ENCODE peak calls at places on chromosome 9, in ten cellular contexts. One of them, this sample, is unnamed.

GRCh38 chr9:114804504-114804903 is 1.3 kb downstream of the TNFSF15 start:
- DNase-seq in fibroblast of mammary gland: peak
- DNase-seq in psoas muscle: no peak
- DNase-seq in pancreas: peak
- DNase-seq in AG04450: peak
- DNase-seq in PC-3: peak
- DNase-seq in heart left ventricle: no peak
- DNase-seq in tibial artery: no peak
- DNase-seq in CD8-positive, alpha-beta T cell: no peak
- DNase-seq in astrocyte of the cerebellum: peak
- DNase-seq in this sample: peak

GRCh38 chr9:29514336-29514735 is 1941.1 kb upstream of the C9orf72 start:
- DNase-seq in PC-3: no peak
- DNase-seq in AG04450: no peak
- DNase-seq in astrocyte of the cerebellum: no peak
- DNase-seq in pancreas: no peak
- DNase-seq in psoas muscle: peak
- DNase-seq in heart left ventricle: no peak
- DNase-seq in fibroblast of mammary gland: peak
- DNase-seq in CD8-positive, alpha-beta T cell: no peak
- DNase-seq in tibial artery: no peak
- DNase-seq in this sample: peak

GRCh38 chr9:2725929-2726328 is 8.6 kb downstream of the KCNV2 start:
- DNase-seq in fibroblast of mammary gland: peak
- DNase-seq in CD8-positive, alpha-beta T cell: no peak
- DNase-seq in pancreas: no peak
- DNase-seq in tibial artery: no peak
- DNase-seq in AG04450: no peak
- DNase-seq in psoas muscle: no peak
- DNase-seq in heart left ventricle: no peak
- DNase-seq in PC-3: no peak
- DNase-seq in astrocyte of the cerebellum: no peak
- DNase-seq in this sample: no peak

GRCh38 chr9:9924369-9924768 is 688.4 kb downstream of the PTPRD start:
- DNase-seq in fibroblast of mammary gland: peak
- DNase-seq in CD8-positive, alpha-beta T cell: no peak
- DNase-seq in astrocyte of the cerebellum: no peak
- DNase-seq in AG04450: no peak
- DNase-seq in heart left ventricle: no peak
- DNase-seq in tibial artery: no peak
- DNase-seq in psoas muscle: no peak
- DNase-seq in pancreas: no peak
- DNase-seq in PC-3: no peak
- DNase-seq in this sample: no peak

GRCh38 chr9:104118916-104119315 is 24.8 kb downstream of the SMC2 start:
- DNase-seq in fibroblast of mammary gland: no peak
- DNase-seq in PC-3: no peak
- DNase-seq in AG04450: no peak
- DNase-seq in heart left ventricle: no peak
- DNase-seq in psoas muscle: no peak
- DNase-seq in CD8-positive, alpha-beta T cell: no peak
- DNase-seq in tibial artery: no peak
- DNase-seq in pancreas: no peak
- DNase-seq in astrocyte of the cerebellum: no peak
- DNase-seq in this sample: no peak

GRCh38 chr9:128244443-128245226 is 31.2 kb downstream of the GOLGA2 start:
- DNase-seq in tibial artery: peak
- DNase-seq in heart left ventricle: peak
- DNase-seq in AG04450: peak
- DNase-seq in PC-3: no peak
- DNase-seq in psoas muscle: peak
- DNase-seq in pancreas: no peak
- DNase-seq in fibroblast of mammary gland: peak
- DNase-seq in CD8-positive, alpha-beta T cell: no peak
- DNase-seq in astrocyte of the cerebellum: peak
- DNase-seq in this sample: no peak

GRCh38 chr9:101449071-101449721 is 13.6 kb upstream of the ALDOB start:
- DNase-seq in pancreas: peak
- DNase-seq in tibial artery: peak
- DNase-seq in CD8-positive, alpha-beta T cell: peak
- DNase-seq in AG04450: no peak
- DNase-seq in fibroblast of mammary gland: peak
- DNase-seq in psoas muscle: peak
- DNase-seq in heart left ventricle: peak
- DNase-seq in astrocyte of the cerebellum: peak
- DNase-seq in PC-3: peak
- DNase-seq in this sample: peak

GRCh38 chr9:133711428-133712220 is 26.5 kb downstream of the SARDH start:
- DNase-seq in CD8-positive, alpha-beta T cell: no peak
- DNase-seq in psoas muscle: no peak
- DNase-seq in PC-3: no peak
- DNase-seq in tibial artery: no peak
- DNase-seq in AG04450: peak
- DNase-seq in fibroblast of mammary gland: peak
- DNase-seq in heart left ventricle: no peak
- DNase-seq in astrocyte of the cerebellum: no peak
- DNase-seq in pancreas: no peak
- DNase-seq in this sample: peak

GRCh38 chr9:13173553-13173952 is 105.9 kb downstream of the MPDZ start:
- DNase-seq in psoas muscle: no peak
- DNase-seq in pancreas: no peak
- DNase-seq in AG04450: no peak
- DNase-seq in fibroblast of mammary gland: no peak
- DNase-seq in tibial artery: no peak
- DNase-seq in astrocyte of the cerebellum: no peak
- DNase-seq in heart left ventricle: no peak
- DNase-seq in CD8-positive, alpha-beta T cell: no peak
- DNase-seq in PC-3: no peak
- DNase-seq in this sample: no peak

GRCh38 chr9:14779566-14780022 is 57.1 kb upstream of the CER1 start:
- DNase-seq in PC-3: no peak
- DNase-seq in heart left ventricle: no peak
- DNase-seq in astrocyte of the cerebellum: no peak
- DNase-seq in tibial artery: no peak
- DNase-seq in psoas muscle: peak
- DNase-seq in pancreas: no peak
- DNase-seq in fibroblast of mammary gland: peak
- DNase-seq in AG04450: no peak
- DNase-seq in CD8-positive, alpha-beta T cell: no peak
- DNase-seq in this sample: no peak

GRCh38 chr9:6106576-6107339 is 91.3 kb upstream of the RANBP6 start:
- DNase-seq in fibroblast of mammary gland: peak
- DNase-seq in tibial artery: no peak
- DNase-seq in pancreas: no peak
- DNase-seq in CD8-positive, alpha-beta T cell: no peak
- DNase-seq in psoas muscle: no peak
- DNase-seq in astrocyte of the cerebellum: no peak
- DNase-seq in PC-3: peak
- DNase-seq in heart left ventricle: peak
- DNase-seq in AG04450: no peak
- DNase-seq in this sample: peak

GRCh38 chr9:118961857-118962256 is 407.4 kb downstream of the BRINP1 start:
- DNase-seq in tibial artery: no peak
- DNase-seq in fibroblast of mammary gland: peak
- DNase-seq in AG04450: no peak
- DNase-seq in CD8-positive, alpha-beta T cell: no peak
- DNase-seq in PC-3: no peak
- DNase-seq in psoas muscle: no peak
- DNase-seq in heart left ventricle: no peak
- DNase-seq in astrocyte of the cerebellum: peak
- DNase-seq in pancreas: no peak
- DNase-seq in this sample: peak

DNA sequence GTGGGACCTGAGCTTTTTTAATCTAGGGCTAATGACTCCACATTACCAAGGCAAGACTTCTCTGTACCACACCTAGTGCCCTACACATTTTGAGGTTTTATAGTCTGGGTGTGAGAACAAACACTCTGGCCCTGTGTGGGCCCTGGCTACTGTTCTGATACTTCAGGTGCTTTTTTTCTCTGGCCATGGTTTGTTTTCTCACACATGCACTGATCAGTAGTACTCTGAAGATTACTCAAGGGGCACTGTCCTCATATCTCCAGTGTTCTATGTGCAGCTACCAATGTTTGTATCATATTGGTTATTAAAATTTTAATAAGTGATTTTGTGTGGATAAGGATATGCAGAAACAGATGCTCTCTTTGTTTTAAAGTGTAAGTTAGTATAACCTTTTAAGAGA is 5.9 kb upstream of the C9orf40 start:
- DNase-seq in tibial artery: no peak
- DNase-seq in heart left ventricle: no peak
- DNase-seq in astrocyte of the cerebellum: no peak
- DNase-seq in PC-3: no peak
- DNase-seq in CD8-positive, alpha-beta T cell: no peak
- DNase-seq in pancreas: no peak
- DNase-seq in AG04450: no peak
- DNase-seq in fibroblast of mammary gland: no peak
- DNase-seq in psoas muscle: no peak
- DNase-seq in this sample: no peak
- TF ChIP-seq CTCF in tibial artery: no peak
- TF ChIP-seq CTCF in heart left ventricle: no peak
- TF ChIP-seq CTCF in astrocyte of the cerebellum: no peak
- TF ChIP-seq CTCF in PC-3: no peak
- TF ChIP-seq CTCF in CD8-positive, alpha-beta T cell: no peak
- TF ChIP-seq CTCF in pancreas: no peak
- TF ChIP-seq CTCF in AG04450: no peak
- TF ChIP-seq CTCF in fibroblast of mammary gland: no peak
- TF ChIP-seq CTCF in psoas muscle: no peak
- TF ChIP-seq CTCF in this sample: no peak

GRCh38 chr9:36739538-36740116 is 166.9 kb downstream of the MELK start:
- DNase-seq in psoas muscle: no peak
- DNase-seq in heart left ventricle: no peak
- DNase-seq in tibial artery: no peak
- DNase-seq in fibroblast of mammary gland: no peak
- DNase-seq in astrocyte of the cerebellum: no peak
- DNase-seq in AG04450: no peak
- DNase-seq in pancreas: no peak
- DNase-seq in PC-3: no peak
- DNase-seq in CD8-positive, alpha-beta T cell: no peak
- DNase-seq in this sample: no peak
- H3K4me3 ChIP-seq in psoas muscle: no peak
- H3K4me3 ChIP-seq in heart left ventricle: no peak
- H3K4me3 ChIP-seq in tibial artery: no peak
- H3K4me3 ChIP-seq in fibroblast of mammary gland: no peak
- H3K4me3 ChIP-seq in astrocyte of the cerebellum: no peak
- H3K4me3 ChIP-seq in AG04450: no peak
- H3K4me3 ChIP-seq in pancreas: no peak
- H3K4me3 ChIP-seq in PC-3: no peak
- H3K4me3 ChIP-seq in CD8-positive, alpha-beta T cell: no peak
- H3K4me3 ChIP-seq in this sample: no peak

GRCh38 chr9:75850459-75851200 is 39.8 kb upstream of the PCSK5 start:
- DNase-seq in pancreas: no peak
- DNase-seq in astrocyte of the cerebellum: no peak
- DNase-seq in psoas muscle: no peak
- DNase-seq in AG04450: no peak
- DNase-seq in CD8-positive, alpha-beta T cell: no peak
- DNase-seq in PC-3: no peak
- DNase-seq in heart left ventricle: no peak
- DNase-seq in fibroblast of mammary gland: no peak
- DNase-seq in tibial artery: no peak
- DNase-seq in this sample: peak

GRCh38 chr9:75858497-75859092 is 31.9 kb upstream of the PCSK5 start:
- DNase-seq in AG04450: no peak
- DNase-seq in heart left ventricle: peak
- DNase-seq in psoas muscle: no peak
- DNase-seq in CD8-positive, alpha-beta T cell: no peak
- DNase-seq in fibroblast of mammary gland: no peak
- DNase-seq in pancreas: no peak
- DNase-seq in tibial artery: no peak
- DNase-seq in PC-3: no peak
- DNase-seq in astrocyte of the cerebellum: no peak
- DNase-seq in this sample: no peak

GRCh38 chr9:75852746-75853145 is 37.7 kb upstream of the PCSK5 start:
- DNase-seq in heart left ventricle: no peak
- DNase-seq in tibial artery: no peak
- DNase-seq in PC-3: no peak
- DNase-seq in psoas muscle: no peak
- DNase-seq in fibroblast of mammary gland: no peak
- DNase-seq in AG04450: no peak
- DNase-seq in CD8-positive, alpha-beta T cell: no peak
- DNase-seq in astrocyte of the cerebellum: no peak
- DNase-seq in pancreas: no peak
- DNase-seq in this sample: peak

GRCh38 chr9:75851917-75852316 is 38.6 kb upstream of the PCSK5 start:
- DNase-seq in heart left ventricle: no peak
- DNase-seq in astrocyte of the cerebellum: no peak
- DNase-seq in CD8-positive, alpha-beta T cell: no peak
- DNase-seq in pancreas: no peak
- DNase-seq in PC-3: no peak
- DNase-seq in fibroblast of mammary gland: no peak
- DNase-seq in psoas muscle: no peak
- DNase-seq in AG04450: no peak
- DNase-seq in tibial artery: no peak
- DNase-seq in this sample: no peak

GRCh38 chr9:75855509-75855908 is 35.0 kb upstream of the PCSK5 start:
- DNase-seq in fibroblast of mammary gland: peak
- DNase-seq in CD8-positive, alpha-beta T cell: no peak
- DNase-seq in astrocyte of the cerebellum: peak
- DNase-seq in heart left ventricle: no peak
- DNase-seq in AG04450: no peak
- DNase-seq in pancreas: no peak
- DNase-seq in tibial artery: no peak
- DNase-seq in psoas muscle: no peak
- DNase-seq in PC-3: peak
- DNase-seq in this sample: peak
- TF ChIP-seq CTCF in fibroblast of mammary gland: peak
- TF ChIP-seq CTCF in CD8-positive, alpha-beta T cell: no peak
- TF ChIP-seq CTCF in astrocyte of the cerebellum: peak
- TF ChIP-seq CTCF in heart left ventricle: peak
- TF ChIP-seq CTCF in AG04450: peak
- TF ChIP-seq CTCF in pancreas: no peak
- TF ChIP-seq CTCF in tibial artery: peak
- TF ChIP-seq CTCF in psoas muscle: peak
- TF ChIP-seq CTCF in PC-3: peak
- TF ChIP-seq CTCF in this sample: peak

DNA sequence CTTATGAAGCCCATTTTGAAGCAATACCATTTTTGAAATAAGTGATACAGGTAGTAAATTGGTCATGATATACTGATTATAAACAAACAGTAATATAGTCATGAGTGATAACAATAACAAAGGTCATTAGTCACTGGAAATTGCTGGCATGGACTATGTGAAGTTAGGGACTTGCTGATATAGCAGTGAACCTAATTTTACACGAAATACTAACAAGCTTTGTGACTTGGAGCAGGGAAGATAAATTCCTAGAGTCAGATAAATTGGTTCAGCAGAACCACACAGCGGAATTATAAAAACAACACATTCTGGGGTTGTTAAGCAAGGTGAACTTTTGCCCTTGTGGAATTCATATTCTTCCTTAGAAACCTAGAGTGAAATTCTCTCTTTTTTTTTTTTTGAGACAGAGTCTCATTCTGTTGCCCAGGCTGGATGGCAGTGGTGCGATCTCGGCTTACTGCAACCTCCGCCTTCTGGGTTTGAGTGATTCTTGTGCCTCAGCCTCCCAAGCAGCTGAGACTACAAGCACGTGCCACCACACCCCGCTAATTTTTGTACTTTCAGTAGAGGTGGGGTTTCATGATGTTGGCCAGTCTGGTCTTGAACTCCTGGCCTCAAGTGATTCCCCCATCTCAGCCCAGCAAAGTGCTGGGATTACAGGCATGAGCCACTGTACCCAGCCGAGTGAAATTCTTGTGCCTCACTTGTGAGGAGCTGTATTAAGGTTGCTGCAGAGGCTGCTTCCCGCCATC is 6.0 kb downstream of the UGCG start:
- DNase-seq in AG04450: no peak
- DNase-seq in PC-3: no peak
- DNase-seq in fibroblast of mammary gland: peak
- DNase-seq in heart left ventricle: no peak
- DNase-seq in tibial artery: no peak
- DNase-seq in psoas muscle: no peak
- DNase-seq in pancreas: no peak
- DNase-seq in astrocyte of the cerebellum: peak
- DNase-seq in CD8-positive, alpha-beta T cell: no peak
- DNase-seq in this sample: peak
- H3K4me3 ChIP-seq in AG04450: peak
- H3K4me3 ChIP-seq in PC-3: no peak
- H3K4me3 ChIP-seq in fibroblast of mammary gland: no peak
- H3K4me3 ChIP-seq in heart left ventricle: no peak
- H3K4me3 ChIP-seq in tibial artery: no peak
- H3K4me3 ChIP-seq in psoas muscle: no peak
- H3K4me3 ChIP-seq in pancreas: no peak
- H3K4me3 ChIP-seq in astrocyte of the cerebellum: no peak
- H3K4me3 ChIP-seq in CD8-positive, alpha-beta T cell: no peak
- H3K4me3 ChIP-seq in this sample: no peak

This sample was measured in epithelial cell of esophagus.